ENCODE peak calls at places on chromosomes 6 and 20, in five cellular contexts. One of them, this sample, is unnamed.

GRCh38 chr6:108684809-108685329 is 124.2 kb downstream of the FOXO3 start:
- DNase-seq in NCI-H1092: no peak
- DNase-seq in NCI-H446 treated with DMSO at 0.1 percent for 48 hours: no peak
- DNase-seq in stimulated activated CD8-positive, alpha-beta memory T cell treated with anti-CD3 and anti-CD28 coated beads, Interleukin-4, amount 100 ng/mL, for 4 hours: no peak
- DNase-seq in left lung: no peak
- DNase-seq in this sample: no peak

GRCh38 chr6:53179961-53180651 is 31.5 kb upstream of the GCM1 start:
- DNase-seq in stimulated activated CD8-positive, alpha-beta memory T cell treated with anti-CD3 and anti-CD28 coated beads, Interleukin-4, amount 100 ng/mL, for 4 hours: peak
- DNase-seq in left lung: no peak
- DNase-seq in NCI-H446 treated with DMSO at 0.1 percent for 48 hours: peak
- DNase-seq in NCI-H1092: peak
- DNase-seq in this sample: no peak

GRCh38 chr6:38185752-38186151 is 366.2 kb downstream of the ZFAND3 start:
- DNase-seq in stimulated activated CD8-positive, alpha-beta memory T cell treated with anti-CD3 and anti-CD28 coated beads, Interleukin-4, amount 100 ng/mL, for 4 hours: no peak
- DNase-seq in left lung: no peak
- DNase-seq in NCI-H1092: no peak
- DNase-seq in NCI-H446 treated with DMSO at 0.1 percent for 48 hours: no peak
- DNase-seq in this sample: no peak

GRCh38 chr6:151284431-151285060 is 44.8 kb downstream of the AKAP12 start:
- DNase-seq in NCI-H446 treated with DMSO at 0.1 percent for 48 hours: no peak
- DNase-seq in NCI-H1092: no peak
- DNase-seq in stimulated activated CD8-positive, alpha-beta memory T cell treated with anti-CD3 and anti-CD28 coated beads, Interleukin-4, amount 100 ng/mL, for 4 hours: no peak
- DNase-seq in left lung: no peak
- DNase-seq in this sample: no peak

GRCh38 chr20:57137676-57138075 is 128.8 kb downstream of the BMP7 start:
- DNase-seq in stimulated activated CD8-positive, alpha-beta memory T cell treated with anti-CD3 and anti-CD28 coated beads, Interleukin-4, amount 100 ng/mL, for 4 hours: no peak
- DNase-seq in left lung: no peak
- DNase-seq in NCI-H1092: no peak
- DNase-seq in NCI-H446 treated with DMSO at 0.1 percent for 48 hours: no peak
- DNase-seq in this sample: no peak

GRCh38 chr6:163347021-163347446 is 67.5 kb upstream of the QKI start:
- DNase-seq in NCI-H1092: no peak
- DNase-seq in left lung: no peak
- DNase-seq in stimulated activated CD8-positive, alpha-beta memory T cell treated with anti-CD3 and anti-CD28 coated beads, Interleukin-4, amount 100 ng/mL, for 4 hours: no peak
- DNase-seq in NCI-H446 treated with DMSO at 0.1 percent for 48 hours: no peak
- DNase-seq in this sample: no peak

GRCh38 chr20:13425401-13425800 is 204.3 kb downstream of the ISM1 start:
- DNase-seq in left lung: no peak
- DNase-seq in NCI-H446 treated with DMSO at 0.1 percent for 48 hours: no peak
- DNase-seq in NCI-H1092: no peak
- DNase-seq in stimulated activated CD8-positive, alpha-beta memory T cell treated with anti-CD3 and anti-CD28 coated beads, Interleukin-4, amount 100 ng/mL, for 4 hours: no peak
- DNase-seq in this sample: no peak

GRCh38 chr6:100808638-100809275 is 72.4 kb downstream of the ASCC3 start:
- DNase-seq in stimulated activated CD8-positive, alpha-beta memory T cell treated with anti-CD3 and anti-CD28 coated beads, Interleukin-4, amount 100 ng/mL, for 4 hours: no peak
- DNase-seq in left lung: no peak
- DNase-seq in NCI-H1092: no peak
- DNase-seq in NCI-H446 treated with DMSO at 0.1 percent for 48 hours: no peak
- DNase-seq in this sample: no peak

GRCh38 chr20:63092660-63093215 is 86.0 kb upstream of the BHLHE23 start:
- DNase-seq in NCI-H446 treated with DMSO at 0.1 percent for 48 hours: no peak
- DNase-seq in NCI-H1092: no peak
- DNase-seq in stimulated activated CD8-positive, alpha-beta memory T cell treated with anti-CD3 and anti-CD28 coated beads, Interleukin-4, amount 100 ng/mL, for 4 hours: no peak
- DNase-seq in left lung: peak
- DNase-seq in this sample: no peak

GRCh38 chr6:4658486-4658885 is 117.7 kb upstream of the CDYL start:
- DNase-seq in left lung: no peak
- DNase-seq in stimulated activated CD8-positive, alpha-beta memory T cell treated with anti-CD3 and anti-CD28 coated beads, Interleukin-4, amount 100 ng/mL, for 4 hours: no peak
- DNase-seq in NCI-H446 treated with DMSO at 0.1 percent for 48 hours: no peak
- DNase-seq in NCI-H1092: no peak
- DNase-seq in this sample: no peak